ENCODE peak calls at places on chromosomes 3 and 15, in four cellular contexts. P is Peyer's patch, K is RWPE1, B is BE2C. T is an unnamed sample.
A peak's percentile ranks its signal among the peaks of the same experiment; 100 is the strongest.

GRCh38 chr3:67381667-67382272 is 272.6 kb downstream of the SUCLG2 start:
- DNase-seq in K (peak; percentile 12), P (no peak), B (peak; percentile 42), T (no peak)

GRCh38 chr3:30293621-30294240 is 312.7 kb upstream of the TGFBR2 start:
- DNase-seq in P (no peak), B (no peak), K (no peak), T (no peak)

GRCh38 chr3:152338159-152338720 is 69.5 kb downstream of the MBNL1 start:
- DNase-seq in K (no peak), B (no peak), P (no peak), T (no peak)

GRCh38 chr15:25089577-25089976 is 134.8 kb downstream of the SNRPN start:
- DNase-seq in P (no peak), K (no peak), B (no peak), T (no peak)

GRCh38 chr3:117272876-117273523 is 563.4 kb downstream of the TUSC7 start:
- DNase-seq in B (no peak), K (no peak), P (no peak), T (no peak)

GRCh38 chr3:195209836-195210551 is 61.0 kb downstream of the XXYLT1 start:
- DNase-seq in B (peak; percentile 50), K (no peak), P (no peak), T (no peak)

GRCh38 chr3:5442106-5442785 is 254.7 kb downstream of the EDEM1 start:
- DNase-seq in K (peak; percentile 4), P (no peak), B (no peak), T (no peak)

GRCh38 chr3:128618398-128618726 is 32.3 kb downstream of the RPN1 start:
- DNase-seq in B (no peak), P (no peak), K (no peak), T (no peak)

GRCh38 chr15:76206325-76206976 is 104.8 kb downstream of the ETFA start:
- DNase-seq in P (peak; percentile 23), K (peak; percentile 65), B (peak; percentile 98), T (no peak)

GRCh38 chr15:58260911-58261267 is 122.7 kb downstream of the AQP9 start:
- DNase-seq in B (peak; percentile 29), K (peak; percentile 49), P (no peak), T (no peak)

GRCh38 chr15:78264304-78265136 is at the start of gene DNAJA4:
- DNase-seq in B (peak; percentile 31), P (peak; percentile 53), K (no peak), T (peak; percentile 72)

GRCh38 chr15:41241251-41241964 is 10.3 kb downstream of the CHP1 start:
- DNase-seq in B (peak; percentile 91), K (no peak), P (no peak), T (no peak)

GRCh38 chr3:39593341-39593740 is 125.9 kb downstream of the MOBP start:
- DNase-seq in K (no peak), P (no peak), B (no peak), T (no peak)

GRCh38 chr15:101145362-101145761 is 106.5 kb downstream of the CHSY1 start:
- DNase-seq in B (no peak), P (no peak), K (no peak), T (no peak)

GRCh38 chr3:101036213-101036618 is 43.0 kb upstream of the ABI3BP start:
- DNase-seq in B (no peak), K (peak; percentile 76), P (no peak), T (no peak)

GRCh38 chr3:76550522-76551201 is 489.2 kb upstream of the ROBO2 start:
- DNase-seq in P (no peak), K (no peak), B (no peak), T (no peak)

GRCh38 chr15:57343018-57343417 is 33.3 kb upstream of the CGNL1 start:
- DNase-seq in K (no peak), P (no peak), B (no peak), T (no peak)

GRCh38 chr15:101676965-101677364 is 24.8 kb upstream of the TM2D3 start:
- DNase-seq in P (no peak), B (no peak), K (no peak), T (no peak)

GRCh38 chr15:29400701-29401100 is 131.1 kb upstream of the NSMCE3 start:
- DNase-seq in B (no peak), P (no peak), K (no peak), T (no peak)

GRCh38 chr15:29398907-29399306 is 129.3 kb upstream of the NSMCE3 start:
- DNase-seq in P (no peak), K (no peak), B (no peak), T (no peak)

GRCh38 chr15:29401644-29402043 is 132.0 kb upstream of the NSMCE3 start:
- DNase-seq in B (no peak), K (no peak), P (no peak), T (no peak)

GRCh38 chr15:29405564-29405963 is 135.9 kb upstream of the NSMCE3 start:
- DNase-seq in K (no peak), P (no peak), B (no peak), T (no peak)

GRCh38 chr15:29403778-29404177 is 134.2 kb upstream of the NSMCE3 start:
- DNase-seq in P (no peak), B (no peak), K (no peak), T (no peak)
- TF ChIP-seq CTCF in P (no peak), B (no peak), K (no peak), T (no peak)

DNA sequence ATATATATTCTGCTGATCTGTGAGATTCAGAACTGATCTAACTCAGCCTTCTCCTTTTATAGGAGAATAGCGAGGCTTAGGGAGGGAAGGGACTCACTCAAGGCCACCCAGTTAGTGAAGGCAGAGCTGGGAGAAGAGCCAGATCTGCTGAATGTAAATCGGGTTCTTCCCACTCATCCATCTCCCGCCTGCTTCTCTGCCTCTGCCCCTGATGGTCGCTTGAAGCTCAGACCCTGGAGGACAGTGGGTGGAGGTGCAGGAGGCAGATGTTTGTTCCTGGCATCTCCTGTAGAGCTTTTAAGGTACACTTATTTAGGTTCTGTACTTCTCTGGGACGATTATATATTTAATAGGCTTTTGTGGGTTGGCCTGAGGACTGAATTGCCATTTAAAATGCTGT is 4.3 kb downstream of the PDIA5 start:
- DNase-seq in K (no peak), P (no peak), B (peak; percentile 75), T (no peak)
- TF ChIP-seq CTCF in K (no peak), P (no peak), B (peak; percentile 66), T (no peak)

GRCh38 chr15:48899793-48900192 is 21.9 kb downstream of the EID1 start:
- DNase-seq in K (no peak), B (no peak), P (no peak), T (no peak)

GRCh38 chr15:48898083-48898482 is 20.1 kb downstream of the EID1 start:
- DNase-seq in K (no peak), B (no peak), P (no peak), T (no peak)

GRCh38 chr15:48896775-48897143 is 18.8 kb downstream of the EID1 start:
- DNase-seq in B (no peak), P (no peak), K (no peak), T (no peak)

GRCh38 chr15:48893311-48893710 is 15.4 kb downstream of the EID1 start:
- DNase-seq in B (no peak), K (no peak), P (no peak), T (no peak)

DNA sequence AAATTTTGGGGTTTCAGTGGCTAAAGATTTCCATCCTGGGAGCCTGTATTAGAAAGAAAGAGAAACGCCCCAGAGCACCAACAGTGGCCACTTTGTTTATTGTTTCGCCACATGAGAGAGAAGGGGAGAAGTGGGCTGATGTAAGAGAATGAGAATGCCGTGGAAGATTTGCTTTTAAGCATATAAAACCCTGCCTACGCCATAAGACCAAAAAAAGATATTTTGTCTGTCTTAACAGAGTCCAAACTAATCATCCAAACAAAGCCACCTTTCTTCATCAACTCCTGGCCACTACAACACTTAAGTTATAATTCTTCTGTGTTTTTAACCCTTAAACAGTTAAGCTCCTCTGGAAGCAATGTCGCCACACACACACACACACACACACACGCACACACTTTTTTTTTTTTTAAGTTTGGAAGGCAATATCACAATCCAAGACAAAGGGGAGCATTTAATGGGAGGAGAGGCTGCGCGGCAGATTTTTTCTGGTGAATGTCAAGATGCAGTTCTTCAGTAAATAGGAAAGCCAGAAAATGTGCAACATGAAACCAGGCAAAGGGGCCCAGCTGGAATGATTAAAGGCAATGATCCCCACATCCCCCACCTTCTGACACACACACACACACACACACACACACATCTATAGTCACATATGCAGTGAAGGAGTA is 19.3 kb downstream of the EID1 start:
- DNase-seq in K (no peak), B (no peak), P (no peak), T (peak; percentile 22)
- TF ChIP-seq CTCF in K (no peak), B (no peak), P (no peak), T (no peak)

DNA sequence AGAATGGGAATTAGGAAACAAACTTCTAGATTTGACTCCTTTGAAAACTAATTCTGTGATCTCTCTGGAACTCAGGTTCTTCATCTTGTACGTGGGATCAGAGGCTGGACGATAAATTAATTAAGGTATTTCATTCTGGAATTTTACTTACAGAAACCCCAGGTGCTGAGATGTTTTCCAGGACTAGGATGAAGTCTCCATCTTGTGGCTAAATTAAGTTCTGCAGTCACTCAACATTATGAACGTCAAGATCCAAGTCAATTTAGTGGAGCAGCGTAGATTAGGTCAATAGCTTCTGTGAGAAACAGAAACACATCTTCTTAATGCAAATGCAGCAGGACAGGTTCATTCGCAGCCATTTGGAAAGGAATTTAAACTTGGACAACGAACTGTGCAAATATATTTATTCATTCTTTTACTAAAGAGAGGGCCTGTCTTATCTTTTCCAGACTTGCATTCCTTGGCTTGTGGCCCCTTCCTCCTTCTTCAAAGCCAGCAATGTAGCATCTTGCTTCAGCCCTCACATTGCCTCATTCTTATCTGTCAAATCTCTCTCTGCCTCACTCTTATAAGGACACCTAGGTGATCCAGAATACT is 26.7 kb upstream of the TMC3 start:
- DNase-seq in B (no peak), P (no peak), K (peak; percentile 70), T (peak; percentile 40)
- TF ChIP-seq CTCF in B (peak; percentile 85), P (peak; percentile 78), K (peak; percentile 95), T (peak; percentile 49)

T was measured in GM10248.